ENCODE peak calls at places on chromosomes 7 and 10, in four cellular contexts. One of them, this sample, is unnamed.

GRCh38 chr7:21300692-21301091 is 127.2 kb upstream of the SP4 start:
- DNase-seq in fibroblast of mammary gland: no peak
- DNase-seq in uterus: no peak
- DNase-seq in Panc1: no peak
- DNase-seq in this sample: no peak

GRCh38 chr10:3393958-3394357 is 221.4 kb upstream of the PITRM1 start:
- DNase-seq in Panc1: no peak
- DNase-seq in fibroblast of mammary gland: peak; percentile 31
- DNase-seq in uterus: no peak
- DNase-seq in this sample: no peak

GRCh38 chr10:93554760-93555432 is 11.6 kb upstream of the FFAR4 start:
- DNase-seq in Panc1: peak; percentile 53
- DNase-seq in uterus: no peak
- DNase-seq in fibroblast of mammary gland: peak; percentile 64
- DNase-seq in this sample: peak; percentile 72

GRCh38 chr7:79833616-79834015 is 301.0 kb upstream of the GNAI1 start:
- DNase-seq in Panc1: no peak
- DNase-seq in uterus: no peak
- DNase-seq in fibroblast of mammary gland: no peak
- DNase-seq in this sample: no peak

GRCh38 chr7:2257651-2258050 is 15.6 kb downstream of the NUDT1 start:
- DNase-seq in uterus: no peak
- DNase-seq in Panc1: no peak
- DNase-seq in fibroblast of mammary gland: no peak
- DNase-seq in this sample: no peak

GRCh38 chr10:130816116-130816901 is 495.2 kb downstream of the TCERG1L start:
- DNase-seq in Panc1: no peak
- DNase-seq in fibroblast of mammary gland: no peak
- DNase-seq in uterus: no peak
- DNase-seq in this sample: no peak

GRCh38 chr7:82506208-82506607 is 62.6 kb upstream of the CACNA2D1 start:
- DNase-seq in Panc1: no peak
- DNase-seq in fibroblast of mammary gland: no peak
- DNase-seq in uterus: no peak
- DNase-seq in this sample: no peak

GRCh38 chr10:47412177-47412730 is 28.2 kb upstream of the ZNF488 start:
- DNase-seq in fibroblast of mammary gland: no peak
- DNase-seq in uterus: no peak
- DNase-seq in Panc1: no peak
- DNase-seq in this sample: peak; percentile 3

GRCh38 chr10:7551289-7551688 is 115.5 kb downstream of the ITIH5 start:
- DNase-seq in fibroblast of mammary gland: no peak
- DNase-seq in uterus: no peak
- DNase-seq in Panc1: no peak
- DNase-seq in this sample: no peak

GRCh38 chr7:66283003-66283920 is 78.1 kb downstream of the TPST1 start:
- DNase-seq in uterus: no peak
- DNase-seq in Panc1: peak; percentile 55
- DNase-seq in fibroblast of mammary gland: peak; percentile 91
- DNase-seq in this sample: no peak

GRCh38 chr7:144011458-144012230 is 11.5 kb downstream of the OR6B1 start:
- DNase-seq in fibroblast of mammary gland: peak; percentile 39
- DNase-seq in Panc1: no peak
- DNase-seq in uterus: no peak
- DNase-seq in this sample: no peak

GRCh38 chr7:154424370-154424769 is 372.2 kb downstream of the DPP6 start:
- DNase-seq in Panc1: no peak
- DNase-seq in fibroblast of mammary gland: no peak
- DNase-seq in uterus: no peak
- DNase-seq in this sample: no peak

GRCh38 chr7:52017802-52018679 is 701.4 kb upstream of the COBL start:
- DNase-seq in uterus: no peak
- DNase-seq in fibroblast of mammary gland: no peak
- DNase-seq in Panc1: peak; percentile 30
- DNase-seq in this sample: no peak

GRCh38 chr10:75021851-75022250 is 89.6 kb upstream of the SAMD8 start:
- DNase-seq in uterus: no peak
- DNase-seq in fibroblast of mammary gland: no peak
- DNase-seq in Panc1: no peak
- DNase-seq in this sample: no peak

DNA sequence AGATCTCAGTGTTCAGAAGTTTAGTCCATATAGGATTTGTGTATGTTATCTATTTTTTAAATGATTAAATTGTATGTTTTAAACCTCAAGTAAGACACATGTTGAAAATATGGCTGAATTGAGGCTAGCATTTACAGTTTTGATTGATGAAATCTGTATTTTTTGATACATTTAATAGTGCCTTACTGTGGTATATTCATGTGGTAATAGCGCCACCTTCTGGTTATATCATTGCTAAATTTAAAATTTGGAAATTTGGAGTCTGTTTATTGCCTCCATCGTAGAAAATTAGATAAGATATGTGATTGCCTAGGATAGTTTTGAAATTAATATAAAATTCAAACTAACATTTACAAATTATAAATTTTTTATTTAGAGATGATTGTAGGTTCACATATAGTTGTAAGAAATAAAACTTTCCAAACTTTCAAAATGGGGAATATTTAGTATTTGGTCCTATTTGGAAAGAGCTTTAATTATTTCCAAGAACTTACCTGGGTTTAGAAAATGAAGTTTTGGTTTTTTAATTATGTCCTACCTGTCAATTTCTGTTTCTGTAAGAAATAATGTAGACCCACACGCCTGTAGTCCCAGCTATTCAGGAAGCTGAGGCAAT is 19.1 kb upstream of the ARMS2 start:
- DNase-seq in uterus: no peak
- DNase-seq in fibroblast of mammary gland: peak; percentile 64
- DNase-seq in Panc1: peak; percentile 18
- DNase-seq in this sample: no peak
- TF ChIP-seq CTCF in uterus: peak; percentile 64
- TF ChIP-seq CTCF in fibroblast of mammary gland: peak; percentile 50
- TF ChIP-seq CTCF in Panc1: peak; percentile 66
- TF ChIP-seq CTCF in this sample: peak; percentile 49

GRCh38 chr10:31134303-31134928 is 102.8 kb upstream of the ZNF438 start:
- DNase-seq in uterus: peak; percentile 39
- DNase-seq in Panc1: no peak
- DNase-seq in fibroblast of mammary gland: peak; percentile 56
- DNase-seq in this sample: peak; percentile 35

GRCh38 chr10:31133251-31133627 is 101.6 kb upstream of the ZNF438 start:
- DNase-seq in uterus: no peak
- DNase-seq in Panc1: no peak
- DNase-seq in fibroblast of mammary gland: no peak
- DNase-seq in this sample: no peak

GRCh38 chr10:31136386-31136785 is 104.7 kb upstream of the ZNF438 start:
- DNase-seq in Panc1: no peak
- DNase-seq in fibroblast of mammary gland: no peak
- DNase-seq in uterus: no peak
- DNase-seq in this sample: no peak

GRCh38 chr10:31132681-31133239 is 101.1 kb upstream of the ZNF438 start:
- DNase-seq in Panc1: no peak
- DNase-seq in fibroblast of mammary gland: no peak
- DNase-seq in uterus: no peak
- DNase-seq in this sample: no peak

DNA sequence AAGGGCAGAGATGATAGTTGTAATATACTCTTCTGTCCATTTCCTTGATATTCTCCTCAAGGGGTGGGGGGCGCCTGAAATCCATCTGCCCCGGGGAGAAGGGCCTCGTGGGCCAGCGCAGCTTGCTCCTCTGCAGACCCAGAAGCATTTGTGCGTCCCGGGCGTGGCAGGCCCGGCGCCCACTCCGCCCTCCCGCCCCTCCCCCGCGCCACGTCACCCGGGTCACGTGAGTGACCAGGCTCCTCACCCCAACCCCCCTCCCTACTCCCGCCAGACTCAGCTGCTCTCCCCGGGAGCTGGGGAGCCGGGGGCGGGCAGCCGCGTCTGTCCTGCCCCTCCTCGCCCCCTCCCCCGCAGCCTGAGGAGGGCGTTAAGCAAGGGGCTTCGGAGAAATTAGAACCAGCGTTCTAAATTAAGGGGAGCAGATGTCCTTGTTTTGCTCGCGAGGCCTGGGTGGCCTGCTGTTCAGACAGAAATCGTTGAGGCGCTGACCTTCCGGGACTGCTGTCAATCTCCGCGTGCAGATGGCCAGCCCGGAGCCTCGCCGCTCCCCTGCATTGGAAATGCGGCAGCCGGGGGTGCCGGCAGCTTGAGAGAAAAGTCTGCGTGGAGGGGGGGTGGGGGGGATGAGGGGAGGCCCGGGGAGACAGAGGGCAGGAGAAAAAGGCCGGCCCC is 102.1 kb upstream of the ZNF438 start:
- DNase-seq in uterus: peak; percentile 89
- DNase-seq in Panc1: no peak
- DNase-seq in fibroblast of mammary gland: peak; percentile 56
- DNase-seq in this sample: peak; percentile 85
- TF ChIP-seq CTCF in uterus: no peak
- TF ChIP-seq CTCF in Panc1: no peak
- TF ChIP-seq CTCF in fibroblast of mammary gland: no peak
- TF ChIP-seq CTCF in this sample: no peak

GRCh38 chr10:103476046-103476768 is 2.8 kb downstream of the CALHM3 start:
- DNase-seq in fibroblast of mammary gland: peak; percentile 36
- DNase-seq in uterus: no peak
- DNase-seq in Panc1: no peak
- DNase-seq in this sample: no peak
- TF ChIP-seq CTCF in fibroblast of mammary gland: peak; percentile 31
- TF ChIP-seq CTCF in uterus: no peak
- TF ChIP-seq CTCF in Panc1: no peak
- TF ChIP-seq CTCF in this sample: peak; percentile 63

GRCh38 chr7:129376778-129377700 is 57.2 kb upstream of the STRIP2 start:
- DNase-seq in Panc1: no peak
- DNase-seq in uterus: no peak
- DNase-seq in fibroblast of mammary gland: peak; percentile 55
- DNase-seq in this sample: peak; percentile 24
- TF ChIP-seq CTCF in Panc1: peak; percentile 53
- TF ChIP-seq CTCF in uterus: no peak
- TF ChIP-seq CTCF in fibroblast of mammary gland: no peak
- TF ChIP-seq CTCF in this sample: no peak

GRCh38 chr10:11697718-11698527 is 44.3 kb upstream of the ECHDC3 start:
- DNase-seq in Panc1: no peak
- DNase-seq in uterus: no peak
- DNase-seq in fibroblast of mammary gland: no peak
- DNase-seq in this sample: no peak
- TF ChIP-seq CTCF in Panc1: peak; percentile 19
- TF ChIP-seq CTCF in uterus: no peak
- TF ChIP-seq CTCF in fibroblast of mammary gland: no peak
- TF ChIP-seq CTCF in this sample: peak; percentile 56